ENCODE peak calls at places on chromosomes 1 and 21, in nine cellular contexts. One of them, this sample, is unnamed. For H3K9me3, the result is how much of the 10 kb centered on the place peaks cover.

GRCh38 chr1:155514582-155515187 is 47.9 kb downstream of the ASH1L start:
- DNase-seq in body of pancreas: no peak
- DNase-seq in GM12878: no peak
- DNase-seq in heart left ventricle: no peak
- DNase-seq in right cardiac atrium: no peak
- DNase-seq in Panc1: no peak
- DNase-seq in sigmoid colon: no peak
- DNase-seq in lower lobe of right lung: no peak
- DNase-seq in right lobe of liver: no peak
- DNase-seq in this sample: no peak

GRCh38 chr1:45721207-45721606 is 29.2 kb downstream of the IPP start:
- DNase-seq in body of pancreas: no peak
- DNase-seq in GM12878: no peak
- DNase-seq in heart left ventricle: no peak
- DNase-seq in right cardiac atrium: no peak
- DNase-seq in Panc1: no peak
- DNase-seq in sigmoid colon: no peak
- DNase-seq in lower lobe of right lung: no peak
- DNase-seq in right lobe of liver: no peak
- DNase-seq in this sample: no peak

GRCh38 chr1:1965546-1965945 is 38.0 kb downstream of the CFAP74 start:
- DNase-seq in body of pancreas: no peak
- DNase-seq in GM12878: no peak
- DNase-seq in heart left ventricle: peak
- DNase-seq in right cardiac atrium: no peak
- DNase-seq in Panc1: no peak
- DNase-seq in sigmoid colon: no peak
- DNase-seq in lower lobe of right lung: no peak
- DNase-seq in right lobe of liver: no peak
- DNase-seq in this sample: no peak

GRCh38 chr1:78619803-78620579 is at the start of gene IFI44L:
- DNase-seq in body of pancreas: peak
- DNase-seq in GM12878: peak
- DNase-seq in heart left ventricle: peak
- DNase-seq in right cardiac atrium: peak
- DNase-seq in Panc1: no peak
- DNase-seq in sigmoid colon: no peak
- DNase-seq in lower lobe of right lung: peak
- DNase-seq in right lobe of liver: no peak
- DNase-seq in this sample: peak

GRCh38 chr1:68210829-68211228 is 21.5 kb downstream of the WLS start:
- DNase-seq in body of pancreas: no peak
- DNase-seq in GM12878: no peak
- DNase-seq in heart left ventricle: no peak
- DNase-seq in right cardiac atrium: no peak
- DNase-seq in Panc1: no peak
- DNase-seq in sigmoid colon: no peak
- DNase-seq in lower lobe of right lung: no peak
- DNase-seq in right lobe of liver: no peak
- DNase-seq in this sample: no peak

GRCh38 chr1:117093870-117094621 is 27.5 kb downstream of the TRIM45 start:
- DNase-seq in body of pancreas: no peak
- DNase-seq in GM12878: no peak
- DNase-seq in heart left ventricle: no peak
- DNase-seq in right cardiac atrium: no peak
- DNase-seq in Panc1: no peak
- DNase-seq in sigmoid colon: no peak
- DNase-seq in lower lobe of right lung: no peak
- DNase-seq in right lobe of liver: no peak
- DNase-seq in this sample: no peak

GRCh38 chr1:87612966-87613365 is 284.3 kb downstream of the LMO4 start:
- DNase-seq in body of pancreas: no peak
- DNase-seq in GM12878: no peak
- DNase-seq in heart left ventricle: no peak
- DNase-seq in right cardiac atrium: no peak
- DNase-seq in Panc1: no peak
- DNase-seq in sigmoid colon: no peak
- DNase-seq in lower lobe of right lung: no peak
- DNase-seq in right lobe of liver: no peak
- DNase-seq in this sample: no peak

GRCh38 chr1:244010191-244010590 is 40.9 kb upstream of the ZBTB18 start:
- DNase-seq in body of pancreas: no peak
- DNase-seq in GM12878: no peak
- DNase-seq in heart left ventricle: no peak
- DNase-seq in right cardiac atrium: no peak
- DNase-seq in Panc1: no peak
- DNase-seq in sigmoid colon: no peak
- DNase-seq in lower lobe of right lung: no peak
- DNase-seq in right lobe of liver: no peak
- DNase-seq in this sample: no peak

GRCh38 chr1:230282157-230282556 is 144.0 kb downstream of the PGBD5 start:
- DNase-seq in body of pancreas: peak
- DNase-seq in GM12878: no peak
- DNase-seq in heart left ventricle: no peak
- DNase-seq in right cardiac atrium: no peak
- DNase-seq in Panc1: no peak
- DNase-seq in sigmoid colon: peak
- DNase-seq in lower lobe of right lung: peak
- DNase-seq in right lobe of liver: peak
- DNase-seq in this sample: peak

GRCh38 chr1:2587071-2587859 is 688 bp downstream of the PRXL2B start:
- DNase-seq in body of pancreas: peak
- DNase-seq in GM12878: no peak
- DNase-seq in heart left ventricle: peak
- DNase-seq in right cardiac atrium: no peak
- DNase-seq in Panc1: no peak
- DNase-seq in sigmoid colon: no peak
- DNase-seq in lower lobe of right lung: no peak
- DNase-seq in right lobe of liver: no peak
- DNase-seq in this sample: peak

GRCh38 chr1:45170151-45170742 is 36.2 kb downstream of the ZSWIM5 start:
- DNase-seq in body of pancreas: no peak
- DNase-seq in GM12878: no peak
- DNase-seq in heart left ventricle: no peak
- DNase-seq in right cardiac atrium: no peak
- DNase-seq in Panc1: no peak
- DNase-seq in sigmoid colon: no peak
- DNase-seq in lower lobe of right lung: no peak
- DNase-seq in right lobe of liver: no peak
- DNase-seq in this sample: no peak

GRCh38 chr21:29092102-29092959 is 18.9 kb upstream of the CCT8 start:
- DNase-seq in body of pancreas: no peak
- DNase-seq in GM12878: no peak
- DNase-seq in heart left ventricle: no peak
- DNase-seq in right cardiac atrium: no peak
- DNase-seq in Panc1: no peak
- DNase-seq in sigmoid colon: no peak
- DNase-seq in lower lobe of right lung: no peak
- DNase-seq in right lobe of liver: peak
- DNase-seq in this sample: no peak
- H3K27ac ChIP-seq in body of pancreas: no peak
- H3K27ac ChIP-seq in GM12878: no peak
- H3K27ac ChIP-seq in heart left ventricle: no peak
- H3K27ac ChIP-seq in right cardiac atrium: no peak
- H3K27ac ChIP-seq in Panc1: no peak
- H3K27ac ChIP-seq in sigmoid colon: peak
- H3K27ac ChIP-seq in lower lobe of right lung: no peak
- H3K27ac ChIP-seq in right lobe of liver: peak
- H3K27ac ChIP-seq in this sample: no peak

GRCh38 chr1:183777359-183777758 is 27.6 kb upstream of the RGL1 start:
- DNase-seq in body of pancreas: no peak
- DNase-seq in GM12878: no peak
- DNase-seq in heart left ventricle: no peak
- DNase-seq in right cardiac atrium: no peak
- DNase-seq in Panc1: no peak
- DNase-seq in sigmoid colon: no peak
- DNase-seq in lower lobe of right lung: no peak
- DNase-seq in right lobe of liver: no peak
- DNase-seq in this sample: no peak
- H3K9me3 ChIP-seq in body of pancreas: under half
- H3K9me3 ChIP-seq in GM12878: under half
- H3K9me3 ChIP-seq in heart left ventricle: under half
- H3K9me3 ChIP-seq in right cardiac atrium: under half
- H3K9me3 ChIP-seq in Panc1: under half
- H3K9me3 ChIP-seq in sigmoid colon: under half
- H3K9me3 ChIP-seq in lower lobe of right lung: under half
- H3K9me3 ChIP-seq in right lobe of liver: under half
- H3K9me3 ChIP-seq in this sample: under half

GRCh38 chr1:110235181-110235838 is 25.2 kb downstream of the KCNC4 start:
- DNase-seq in body of pancreas: peak
- DNase-seq in GM12878: no peak
- DNase-seq in heart left ventricle: no peak
- DNase-seq in right cardiac atrium: no peak
- DNase-seq in Panc1: no peak
- DNase-seq in sigmoid colon: no peak
- DNase-seq in lower lobe of right lung: no peak
- DNase-seq in right lobe of liver: peak
- DNase-seq in this sample: peak
- H3K27ac ChIP-seq in body of pancreas: peak
- H3K27ac ChIP-seq in GM12878: no peak
- H3K27ac ChIP-seq in heart left ventricle: peak
- H3K27ac ChIP-seq in right cardiac atrium: no peak
- H3K27ac ChIP-seq in Panc1: no peak
- H3K27ac ChIP-seq in sigmoid colon: peak
- H3K27ac ChIP-seq in lower lobe of right lung: no peak
- H3K27ac ChIP-seq in right lobe of liver: no peak
- H3K27ac ChIP-seq in this sample: no peak

GRCh38 chr1:118987431-118988185 is 535 bp downstream of the TBX15 start:
- DNase-seq in body of pancreas: no peak
- DNase-seq in GM12878: no peak
- DNase-seq in heart left ventricle: peak
- DNase-seq in right cardiac atrium: peak
- DNase-seq in Panc1: no peak
- DNase-seq in sigmoid colon: no peak
- DNase-seq in lower lobe of right lung: no peak
- DNase-seq in right lobe of liver: no peak
- DNase-seq in this sample: no peak

GRCh38 chr1:118986839-118987430 is 1.2 kb downstream of the TBX15 start:
- DNase-seq in body of pancreas: no peak
- DNase-seq in GM12878: no peak
- DNase-seq in heart left ventricle: no peak
- DNase-seq in right cardiac atrium: no peak
- DNase-seq in Panc1: no peak
- DNase-seq in sigmoid colon: no peak
- DNase-seq in lower lobe of right lung: no peak
- DNase-seq in right lobe of liver: no peak
- DNase-seq in this sample: no peak

GRCh38 chr1:118985611-118986290 is 2.4 kb downstream of the TBX15 start:
- DNase-seq in body of pancreas: no peak
- DNase-seq in GM12878: no peak
- DNase-seq in heart left ventricle: no peak
- DNase-seq in right cardiac atrium: no peak
- DNase-seq in Panc1: no peak
- DNase-seq in sigmoid colon: no peak
- DNase-seq in lower lobe of right lung: no peak
- DNase-seq in right lobe of liver: no peak
- DNase-seq in this sample: no peak

GRCh38 chr1:118984990-118985608 is 3.0 kb downstream of the TBX15 start:
- DNase-seq in body of pancreas: no peak
- DNase-seq in GM12878: no peak
- DNase-seq in heart left ventricle: no peak
- DNase-seq in right cardiac atrium: no peak
- DNase-seq in Panc1: no peak
- DNase-seq in sigmoid colon: no peak
- DNase-seq in lower lobe of right lung: no peak
- DNase-seq in right lobe of liver: no peak
- DNase-seq in this sample: no peak

DNA sequence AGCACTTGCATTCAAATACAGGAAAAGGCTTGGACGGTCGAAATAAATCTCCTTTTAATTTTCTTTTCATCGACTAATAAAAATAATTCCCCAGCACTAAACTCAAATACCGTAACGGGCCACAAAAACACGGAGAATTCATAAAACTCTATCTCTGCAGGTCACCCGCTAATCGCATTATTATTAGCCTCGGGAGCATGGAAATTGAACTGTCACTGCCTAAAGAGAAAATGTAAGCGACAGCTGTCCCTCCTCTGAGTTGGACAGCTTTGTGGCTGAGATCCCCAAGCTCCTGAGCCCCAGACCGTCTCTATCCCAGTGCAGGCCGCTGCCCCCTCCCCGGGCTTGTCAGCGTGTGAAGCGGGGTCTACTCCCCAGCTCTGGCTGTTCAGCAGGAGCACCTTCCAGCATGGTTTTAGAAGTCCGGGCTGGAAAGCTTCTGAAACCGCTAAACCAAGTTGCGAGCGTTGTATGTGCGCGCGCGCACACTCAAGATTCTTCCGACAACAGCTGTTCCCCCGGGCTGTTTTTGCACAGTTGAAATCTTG is 1.8 kb downstream of the TBX15 start:
- DNase-seq in body of pancreas: no peak
- DNase-seq in GM12878: no peak
- DNase-seq in heart left ventricle: no peak
- DNase-seq in right cardiac atrium: no peak
- DNase-seq in Panc1: no peak
- DNase-seq in sigmoid colon: no peak
- DNase-seq in lower lobe of right lung: no peak
- DNase-seq in right lobe of liver: no peak
- DNase-seq in this sample: no peak
- H3K9me3 ChIP-seq in body of pancreas: under half
- H3K9me3 ChIP-seq in GM12878: under half
- H3K9me3 ChIP-seq in heart left ventricle: under half
- H3K9me3 ChIP-seq in right cardiac atrium: under half
- H3K9me3 ChIP-seq in Panc1: under half
- H3K9me3 ChIP-seq in sigmoid colon: under half
- H3K9me3 ChIP-seq in lower lobe of right lung: under half
- H3K9me3 ChIP-seq in right lobe of liver: under half
- H3K9me3 ChIP-seq in this sample: under half

GRCh38 chr21:21816778-21817177 is 818.6 kb downstream of the NCAM2 start:
- DNase-seq in body of pancreas: no peak
- DNase-seq in GM12878: no peak
- DNase-seq in heart left ventricle: no peak
- DNase-seq in right cardiac atrium: no peak
- DNase-seq in Panc1: no peak
- DNase-seq in sigmoid colon: no peak
- DNase-seq in lower lobe of right lung: no peak
- DNase-seq in right lobe of liver: no peak
- DNase-seq in this sample: no peak
- H3K27ac ChIP-seq in body of pancreas: no peak
- H3K27ac ChIP-seq in GM12878: no peak
- H3K27ac ChIP-seq in heart left ventricle: no peak
- H3K27ac ChIP-seq in right cardiac atrium: no peak
- H3K27ac ChIP-seq in Panc1: no peak
- H3K27ac ChIP-seq in sigmoid colon: no peak
- H3K27ac ChIP-seq in lower lobe of right lung: no peak
- H3K27ac ChIP-seq in right lobe of liver: no peak
- H3K27ac ChIP-seq in this sample: no peak

DNA sequence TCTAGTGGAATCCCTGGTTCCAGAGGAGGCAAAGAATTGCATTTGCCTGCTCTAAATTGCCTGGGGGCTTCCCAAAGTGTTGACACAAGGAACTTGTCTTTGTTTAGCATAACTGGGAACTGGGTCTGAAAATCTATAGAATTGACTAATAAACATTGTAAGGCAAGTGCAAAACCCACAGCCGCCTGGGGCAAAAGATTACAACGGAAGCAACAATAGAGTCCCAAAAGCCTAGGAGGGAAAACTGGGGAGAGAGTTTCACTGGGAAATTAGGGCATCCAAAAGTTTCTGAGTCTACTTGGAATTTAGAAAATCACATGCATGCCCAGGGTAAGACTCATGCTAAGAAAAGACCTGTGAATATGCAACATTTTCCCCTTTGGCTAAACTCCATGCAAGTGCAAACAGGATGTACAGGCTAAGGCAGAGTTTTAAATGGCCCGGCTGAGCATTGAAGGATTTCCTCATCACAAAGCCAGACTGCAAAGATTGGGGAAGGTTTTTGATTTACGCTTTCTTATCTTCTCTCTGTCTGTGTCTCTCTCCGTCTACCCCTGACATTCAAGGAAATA is 725.3 kb upstream of the NCAM2 start:
- DNase-seq in body of pancreas: no peak
- DNase-seq in GM12878: no peak
- DNase-seq in heart left ventricle: no peak
- DNase-seq in right cardiac atrium: no peak
- DNase-seq in Panc1: no peak
- DNase-seq in sigmoid colon: no peak
- DNase-seq in lower lobe of right lung: no peak
- DNase-seq in right lobe of liver: no peak
- DNase-seq in this sample: no peak
- H3K9me3 ChIP-seq in body of pancreas: under half
- H3K9me3 ChIP-seq in GM12878: under half
- H3K9me3 ChIP-seq in heart left ventricle: under half
- H3K9me3 ChIP-seq in right cardiac atrium: under half
- H3K9me3 ChIP-seq in Panc1: under half
- H3K9me3 ChIP-seq in sigmoid colon: under half
- H3K9me3 ChIP-seq in lower lobe of right lung: under half
- H3K9me3 ChIP-seq in right lobe of liver: under half
- H3K9me3 ChIP-seq in this sample: under half

This sample was measured in spleen.